ENCODE peak calls at places on chromosomes 5 and 9, in five cellular contexts. B is stomach, S is osteocyte, G is OCI-LY7, Q is HCT116. X is an unnamed sample.

GRCh38 chr5:94849821-94850736 is 231.6 kb downstream of the SLF1 start:
- DNase-seq in B (no peak), S (no peak), G (peak), Q (peak), X (peak)

GRCh38 chr9:126017758-126018157 is 270.6 kb downstream of the PBX3 start:
- DNase-seq in B (no peak), S (no peak), G (no peak), Q (no peak), X (no peak)

GRCh38 chr5:177609076-177610059 is 9.4 kb downstream of the B4GALT7 start:
- DNase-seq in B (no peak), S (peak), G (no peak), Q (no peak), X (no peak)

GRCh38 chr9:126454795-126455194 is 128.2 kb downstream of the MVB12B start:
- DNase-seq in B (no peak), S (no peak), G (no peak), Q (no peak), X (no peak)

GRCh38 chr5:7714119-7714518 is 136.8 kb downstream of the CFAP90 start:
- DNase-seq in B (no peak), S (no peak), G (no peak), Q (no peak), X (no peak)

GRCh38 chr5:62029303-62029702 is 276.7 kb upstream of the KIF2A start:
- DNase-seq in B (no peak), S (no peak), G (no peak), Q (no peak), X (no peak)

GRCh38 chr9:16598316-16598715 is 272.2 kb downstream of the BNC2 start:
- DNase-seq in B (no peak), S (no peak), G (no peak), Q (no peak), X (no peak)

GRCh38 chr5:6603643-6604042 is 29.2 kb downstream of the NSUN2 start:
- DNase-seq in B (no peak), S (no peak), G (no peak), Q (no peak), X (no peak)

GRCh38 chr9:111839981-111840380 is 45.2 kb upstream of the SHOC1 start:
- DNase-seq in B (no peak), S (no peak), G (no peak), Q (no peak), X (no peak)

GRCh38 chr9:70835323-70835722 is 286.1 kb downstream of the TRPM3 start:
- DNase-seq in B (no peak), S (no peak), G (no peak), Q (no peak), X (no peak)

GRCh38 chr5:116864838-116865190 is 290.2 kb upstream of the SEMA6A start:
- DNase-seq in B (no peak), S (no peak), G (no peak), Q (no peak), X (no peak)

GRCh38 chr9:101951598-101951997 is 213.2 kb upstream of the GRIN3A start:
- DNase-seq in B (no peak), S (no peak), G (no peak), Q (no peak), X (no peak)
- TF ChIP-seq CTCF in B (no peak), S (no peak), G (no peak), Q (no peak), X (no peak)

GRCh38 chr9:108760841-108761240 is 94.9 kb downstream of the ACTL7B start:
- DNase-seq in B (no peak), S (no peak), G (no peak), Q (no peak), X (no peak)

GRCh38 chr9:108759399-108759798 is 96.4 kb downstream of the ACTL7B start:
- DNase-seq in B (no peak), S (no peak), G (no peak), Q (no peak), X (no peak)

GRCh38 chr9:108759835-108760234 is 96.0 kb downstream of the ACTL7B start:
- DNase-seq in B (no peak), S (no peak), G (no peak), Q (no peak), X (no peak)

GRCh38 chr9:108755979-108756378 is 99.8 kb downstream of the ACTL7B start:
- DNase-seq in B (no peak), S (no peak), G (no peak), Q (no peak), X (no peak)

GRCh38 chr9:108756746-108757490 is 98.9 kb downstream of the ACTL7B start:
- DNase-seq in B (no peak), S (no peak), G (no peak), Q (peak), X (no peak)
- TF ChIP-seq CTCF in B (no peak), S (peak), G (peak), Q (peak), X (no peak)

GRCh38 chr9:122138560-122139268 is 20.9 kb downstream of the NDUFA8 start:
- DNase-seq in B (no peak), S (no peak), G (no peak), Q (no peak), X (no peak)

GRCh38 chr9:122143296-122143695 is 16.3 kb downstream of the NDUFA8 start:
- DNase-seq in B (no peak), S (no peak), G (no peak), Q (no peak), X (no peak)

GRCh38 chr9:122144006-122144405 is 15.6 kb downstream of the NDUFA8 start:
- DNase-seq in B (no peak), S (no peak), G (no peak), Q (no peak), X (no peak)

GRCh38 chr9:122140368-122141193 is 19.0 kb downstream of the NDUFA8 start:
- DNase-seq in B (no peak), S (no peak), G (no peak), Q (no peak), X (no peak)

GRCh38 chr9:122141671-122142070 is 17.9 kb downstream of the NDUFA8 start:
- DNase-seq in B (no peak), S (no peak), G (no peak), Q (no peak), X (no peak)
- TF ChIP-seq CTCF in B (no peak), S (no peak), G (no peak), Q (no peak), X (no peak)

GRCh38 chr5:150488519-150489357 is 19.2 kb upstream of the NDST1 start:
- DNase-seq in B (peak), S (no peak), G (peak), Q (no peak), X (no peak)

GRCh38 chr5:150489358-150490295 is 18.3 kb upstream of the NDST1 start:
- DNase-seq in B (no peak), S (no peak), G (peak), Q (no peak), X (peak)

GRCh38 chr5:150486402-150487198 is 21.3 kb upstream of the NDST1 start:
- DNase-seq in B (peak), S (no peak), G (peak), Q (peak), X (peak)

GRCh38 chr5:150485770-150486401 is 22.0 kb upstream of the NDST1 start:
- DNase-seq in B (peak), S (peak), G (peak), Q (no peak), X (peak)

DNA sequence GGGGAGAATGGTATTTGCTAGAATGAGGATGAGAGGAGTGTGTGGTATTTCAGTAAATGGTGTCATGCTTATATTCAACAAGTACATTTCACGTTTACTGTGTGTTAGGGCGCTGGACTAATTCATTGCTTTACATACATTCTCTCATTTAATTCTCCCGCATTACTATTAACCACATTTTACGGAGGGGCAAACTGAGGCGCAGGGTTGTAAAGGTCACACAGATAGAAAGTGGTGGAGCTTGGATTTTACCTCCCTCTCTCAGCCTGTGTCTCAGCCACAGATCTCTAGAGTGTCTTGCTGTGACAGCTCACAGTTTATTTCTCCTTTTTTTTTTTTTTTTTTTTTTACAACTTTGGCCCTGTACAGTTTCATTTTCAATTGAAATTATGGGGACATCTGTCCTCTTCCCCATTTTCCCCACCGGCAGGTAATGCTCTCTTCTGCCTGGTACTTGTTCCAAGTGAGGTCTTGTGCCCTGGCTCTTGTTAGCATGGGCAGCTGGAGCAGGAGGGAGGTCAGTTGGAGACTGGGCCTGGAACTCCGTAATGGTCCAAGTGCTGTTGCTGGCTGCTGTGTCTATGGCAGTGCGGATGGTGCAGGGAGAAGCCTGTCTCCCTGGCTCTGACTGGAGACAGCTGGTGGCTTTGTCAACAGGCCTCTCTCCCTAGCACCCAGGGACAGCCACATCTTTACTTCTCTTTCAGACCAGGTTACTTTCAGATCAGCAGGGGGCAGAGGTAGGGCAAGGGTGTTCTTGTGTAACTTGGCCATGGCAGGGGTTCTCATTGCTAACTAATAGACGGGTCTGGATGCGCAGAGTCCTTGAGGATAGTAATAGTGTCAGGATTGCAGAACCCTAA is 20.5 kb upstream of the NDST1 start:
- DNase-seq in B (peak), S (no peak), G (peak), Q (no peak), X (peak)
- TF ChIP-seq CTCF in B (no peak), S (no peak), G (peak), Q (peak), X (peak)

GRCh38 chr5:161442471-161442870 is 104.1 kb downstream of the GABRB2 start:
- DNase-seq in B (no peak), S (no peak), G (no peak), Q (no peak), X (no peak)
- TF ChIP-seq CTCF in B (no peak), S (no peak), G (no peak), Q (no peak), X (no peak)

X was measured in GM13977.